ENCODE peak calls at places on chromosome 18, in five cellular contexts. P is right lobe of liver; G is CD8-positive, alpha-beta memory T cell; J is pancreas; K is MM.1S. V is an unnamed sample.

GRCh38 chr18:63022429-63023022 is 297.0 kb downstream of the BCL2 start:
- DNase-seq in G (no peak), J (no peak), K (no peak), P (no peak), V (no peak)

GRCh38 chr18:26545335-26545734 is 3.0 kb downstream of the KCTD1 start:
- DNase-seq in P (no peak), G (no peak), J (peak; percentile 22), K (no peak), V (no peak)

GRCh38 chr18:77478619-77479018 is 229.0 kb downstream of the GALR1 start:
- DNase-seq in K (peak; percentile 46), G (no peak), P (no peak), J (peak; percentile 34), V (no peak)

GRCh38 chr18:37294951-37295350 is 270.6 kb downstream of the CELF4 start:
- DNase-seq in J (no peak), G (no peak), K (no peak), P (no peak), V (peak; percentile 52)

GRCh38 chr18:56065101-56065500 is 477.1 kb upstream of the TCF4 start:
- DNase-seq in P (no peak), K (no peak), G (no peak), J (no peak), V (no peak)

GRCh38 chr18:80009661-80010550 is 21.5 kb upstream of the TXNL4A start:
- DNase-seq in J (peak; percentile 32), P (no peak), G (no peak), K (no peak), V (no peak)

GRCh38 chr18:7102131-7102530 is 15.5 kb downstream of the LAMA1 start:
- DNase-seq in K (no peak), G (no peak), J (no peak), P (no peak), V (no peak)

GRCh38 chr18:12361770-12362378 is 15.2 kb downstream of the AFG3L2 start:
- DNase-seq in J (no peak), G (no peak), P (no peak), K (no peak), V (peak; percentile 33)

GRCh38 chr18:77103181-77103875 is 29.3 kb downstream of the MBP start:
- DNase-seq in P (no peak), G (no peak), K (no peak), J (peak; percentile 10), V (no peak)

GRCh38 chr18:59950215-59950944 is 50.6 kb downstream of the PMAIP1 start:
- DNase-seq in P (no peak), G (no peak), K (peak; percentile 85), J (peak; percentile 77), V (no peak)

GRCh38 chr18:23921716-23922285 is 92.8 kb upstream of the TTC39C start:
- DNase-seq in P (no peak), J (no peak), G (no peak), K (no peak), V (no peak)

GRCh38 chr18:26579941-26580618 is 31.7 kb upstream of the KCTD1 start:
- DNase-seq in P (no peak), K (no peak), G (no peak), J (peak; percentile 28), V (no peak)

GRCh38 chr18:77091366-77091765 is 41.2 kb downstream of the MBP start:
- DNase-seq in K (no peak), J (no peak), G (no peak), P (no peak), V (no peak)

GRCh38 chr18:35413163-35413511 is 36.0 kb upstream of the ZNF396 start:
- DNase-seq in G (no peak), K (no peak), J (no peak), P (no peak), V (no peak)
- H3K4me3 ChIP-seq in G (no peak overlapping the region), K (no peak overlapping the region), J (no peak overlapping the region), P (no peak overlapping the region), V (no peak overlapping the region)

DNA sequence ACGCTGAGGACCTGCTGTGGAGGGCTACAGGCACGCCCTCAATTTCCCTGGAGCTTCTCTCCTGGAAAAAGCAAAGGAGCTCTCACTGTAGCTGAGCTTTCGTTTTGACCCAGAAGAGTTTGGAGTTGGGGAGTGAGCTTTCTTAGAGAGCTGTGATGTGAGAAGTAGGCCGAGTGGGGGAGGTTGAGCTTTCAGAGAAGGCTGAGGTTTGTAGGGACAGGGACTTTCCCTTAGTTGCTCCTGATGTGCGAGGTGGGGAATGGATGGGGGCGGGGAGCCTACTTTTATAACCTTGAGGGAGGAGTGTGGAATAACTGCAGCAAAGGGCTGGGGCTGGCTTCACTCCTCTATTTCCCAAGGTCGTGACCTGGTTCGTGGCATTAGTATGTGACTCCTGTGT is 47.1 kb downstream of the ZNF532 start:
- DNase-seq in K (peak; percentile 17), J (no peak), G (no peak), P (no peak), V (peak; percentile 35)
- H3K27ac ChIP-seq in K (no peak overlapping the region), J (no peak overlapping the region), G (no peak overlapping the region), P (peak overlapping the region; percentile 22), V (peak overlapping the region; percentile 83)

GRCh38 chr18:9562584-9562983 is 51.8 kb downstream of the PPP4R1 start:
- DNase-seq in P (no peak), J (no peak), K (no peak), G (no peak), V (no peak)
- H3K36me3 ChIP-seq in P (no peaks in the 10 kb centered on the region), J (no peaks in the 10 kb centered on the region), K (no peaks in the 10 kb centered on the region), G (peaks cover 11% of the 10 kb centered on the region), V (peaks cover 61% of the 10 kb centered on the region)

GRCh38 chr18:13440277-13441248 is 222.0 kb downstream of the LDLRAD4 start:
- DNase-seq in J (peak; percentile 70), K (no peak), P (no peak), G (no peak), V (no peak)

GRCh38 chr18:13437034-13437433 is 218.5 kb downstream of the LDLRAD4 start:
- DNase-seq in G (no peak), K (no peak), J (no peak), P (no peak), V (no peak)

GRCh38 chr18:13437801-13438506 is 219.4 kb downstream of the LDLRAD4 start:
- DNase-seq in G (no peak), P (no peak), K (peak; percentile 69), J (no peak), V (no peak)

GRCh38 chr18:13439475-13439874 is 220.9 kb downstream of the LDLRAD4 start:
- DNase-seq in G (no peak), P (no peak), J (no peak), K (no peak), V (no peak)

DNA sequence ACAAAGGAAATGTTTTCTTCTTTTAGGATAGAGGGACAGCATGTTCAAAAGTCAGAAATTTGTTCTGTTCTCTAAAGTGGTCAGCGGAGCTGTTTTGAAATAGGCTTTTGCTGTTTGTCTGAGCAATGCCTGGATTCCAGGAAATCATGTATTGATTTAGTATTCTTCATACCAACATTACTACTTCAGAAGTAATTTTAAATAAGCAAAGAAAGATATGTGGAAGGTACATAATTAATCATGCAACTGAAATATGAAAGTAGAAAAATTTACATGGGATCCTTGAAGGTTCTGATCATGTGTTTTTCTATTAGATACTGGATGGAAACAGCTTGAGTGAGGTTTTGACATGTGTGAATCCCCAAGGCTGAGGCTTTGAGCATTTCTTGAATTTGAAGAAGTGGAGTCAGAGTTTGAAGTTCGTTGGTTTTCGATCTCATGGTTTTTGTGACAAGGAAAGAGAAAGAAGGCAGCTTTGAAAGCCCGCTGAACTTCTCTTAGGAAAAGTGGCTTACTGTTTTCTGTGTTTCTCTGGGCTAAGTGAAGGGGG is 220.0 kb downstream of the LDLRAD4 start:
- DNase-seq in P (no peak), G (no peak), J (no peak), K (peak; percentile 9), V (no peak)
- H3K4me3 ChIP-seq in P (no peak overlapping the region), G (peak overlapping the region; percentile 38), J (no peak overlapping the region), K (peak overlapping the region; percentile 28), V (no peak overlapping the region)

GRCh38 chr18:3596324-3597158 is 146.6 kb downstream of the TGIF1 start:
- DNase-seq in P (peak; percentile 59), K (no peak), G (peak; percentile 47), J (peak; percentile 49), V (peak; percentile 58)
- H3K27ac ChIP-seq in P (peak overlapping the region; percentile 98), K (no peak overlapping the region), G (peak overlapping the region; percentile 95), J (peak overlapping the region; percentile 95), V (peak overlapping the region; percentile 98)

GRCh38 chr18:9661564-9661963 is 46.5 kb upstream of the RAB31 start:
- DNase-seq in J (no peak), G (no peak), P (no peak), K (no peak), V (peak; percentile 23)

GRCh38 chr18:9665311-9665710 is 42.8 kb upstream of the RAB31 start:
- DNase-seq in P (no peak), G (no peak), J (no peak), K (no peak), V (no peak)

GRCh38 chr18:9663377-9663776 is 44.7 kb upstream of the RAB31 start:
- DNase-seq in G (no peak), P (no peak), K (no peak), J (no peak), V (no peak)

GRCh38 chr18:9658111-9658641 is 43.8 kb upstream of the PPP4R1 start:
- DNase-seq in P (no peak), J (no peak), G (no peak), K (no peak), V (no peak)

DNA sequence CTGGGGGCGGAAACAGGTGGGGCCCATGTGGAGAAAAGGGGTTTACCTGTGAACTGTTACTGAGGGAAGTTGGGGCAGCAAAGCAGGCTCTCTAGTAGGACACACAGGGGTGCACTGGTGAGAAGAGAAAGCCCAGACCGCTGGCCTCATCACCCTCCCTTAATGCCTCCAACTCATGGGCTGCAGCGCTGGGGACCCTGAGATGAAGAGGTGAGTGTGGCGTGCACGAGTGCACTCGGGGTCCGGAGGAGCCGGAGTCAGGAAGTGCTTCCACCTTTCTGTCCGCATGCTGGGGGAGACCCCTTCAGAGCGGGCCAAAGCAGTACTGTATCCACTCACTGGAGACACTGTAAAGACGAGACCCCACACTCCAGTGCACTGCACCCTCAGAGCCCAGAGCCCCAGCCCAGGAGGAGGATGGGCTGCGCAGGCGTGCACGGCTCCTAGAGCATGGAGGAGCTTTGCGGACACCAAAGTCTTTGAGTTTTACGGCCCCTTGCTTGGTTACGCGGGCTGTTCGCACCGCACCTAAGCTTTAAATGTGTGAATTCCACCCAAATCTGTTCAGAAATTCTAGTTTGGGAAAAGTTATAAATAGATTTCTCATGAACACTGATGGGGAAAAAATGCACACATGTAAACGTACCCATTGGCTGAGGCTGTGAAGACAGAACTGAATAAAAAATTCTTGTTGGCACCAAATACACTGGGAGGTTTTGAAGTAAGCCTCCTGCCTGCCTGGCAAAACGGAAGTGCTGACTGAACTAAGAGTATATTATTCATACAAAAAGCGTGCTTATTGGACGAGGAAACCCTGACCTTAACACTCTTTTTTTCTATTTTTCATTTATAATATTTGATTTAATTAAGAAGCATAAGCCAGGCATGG is 45.4 kb upstream of the PPP4R1 start:
- DNase-seq in G (no peak), J (no peak), K (no peak), P (no peak), V (no peak)
- H3K36me3 ChIP-seq in G (no peaks in the 10 kb centered on the region), J (no peaks in the 10 kb centered on the region), K (no peaks in the 10 kb centered on the region), P (no peaks in the 10 kb centered on the region), V (no peaks in the 10 kb centered on the region)

V was measured in cardiac muscle cell.